ENCODE peak calls at places on chromosomes 5 and 9, in eight cellular contexts. I is esophagus squamous epithelium, B is breast epithelium, U is HepG2, N is gastrocnemius medialis, F is heart left ventricle, D is transverse colon, A is upper lobe of left lung. V is an unnamed sample. For H3K4me1, the result is how much of the 10 kb centered on the place peaks cover.

GRCh38 chr5:107134931-107135330 is 535.8 kb downstream of the EFNA5 start:
- DNase-seq in I (no peak), B (no peak), U (no peak), N (no peak), F (no peak), D (no peak), A (no peak), V (no peak)

GRCh38 chr5:98997000-98997399 is 68.2 kb upstream of the CHD1 start:
- DNase-seq in I (no peak), B (no peak), U (peak), N (no peak), F (no peak), D (no peak), A (no peak), V (no peak)

GRCh38 chr5:157026789-157027424 is 32.0 kb downstream of the HAVCR1 start:
- DNase-seq in I (no peak), B (no peak), U (no peak), N (no peak), F (no peak), D (peak), A (no peak), V (no peak)

GRCh38 chr9:71743217-71743705 is 25.1 kb downstream of the CEMIP2 start:
- DNase-seq in I (no peak), B (no peak), U (no peak), N (no peak), F (no peak), D (no peak), A (no peak), V (no peak)

GRCh38 chr9:17837931-17838330 is 259.1 kb downstream of the SH3GL2 start:
- DNase-seq in I (no peak), B (no peak), U (peak), N (no peak), F (no peak), D (no peak), A (no peak), V (no peak)

GRCh38 chr5:144368556-144368955 is 197.9 kb downstream of the KCTD16 start:
- DNase-seq in I (no peak), B (no peak), U (no peak), N (no peak), F (no peak), D (no peak), A (no peak), V (no peak)

GRCh38 chr5:169970334-169970733 is 10.0 kb downstream of the INSYN2B start:
- DNase-seq in I (no peak), B (no peak), U (no peak), N (no peak), F (no peak), D (no peak), A (no peak), V (no peak)

GRCh38 chr5:33957789-33958575 is 21.8 kb downstream of the RXFP3 start:
- DNase-seq in I (no peak), B (no peak), U (no peak), N (no peak), F (no peak), D (no peak), A (no peak), V (no peak)

GRCh38 chr5:136781464-136781863 is 416.1 kb upstream of the TRPC7 start:
- DNase-seq in I (no peak), B (no peak), U (no peak), N (no peak), F (no peak), D (no peak), A (no peak), V (no peak)

GRCh38 chr5:72203251-72203845 is 96.1 kb downstream of the MAP1B start:
- DNase-seq in I (no peak), B (no peak), U (no peak), N (no peak), F (no peak), D (no peak), A (no peak), V (no peak)

GRCh38 chr9:92151691-92152393 is 36.6 kb upstream of the SPTLC1 start:
- DNase-seq in I (no peak), B (peak), U (no peak), N (no peak), F (no peak), D (no peak), A (peak), V (no peak)

GRCh38 chr5:140868721-140869554 is at the start of gene PCDHA11:
- DNase-seq in I (no peak), B (no peak), U (peak), N (no peak), F (no peak), D (no peak), A (no peak), V (no peak)

GRCh38 chr9:118643118-118643517 is 726.1 kb downstream of the BRINP1 start:
- DNase-seq in I (no peak), B (no peak), U (no peak), N (no peak), F (no peak), D (no peak), A (peak), V (no peak)

GRCh38 chr9:97714435-97714834 is 17.3 kb upstream of the XPA start:
- DNase-seq in I (no peak), B (no peak), U (peak), N (no peak), F (no peak), D (no peak), A (no peak), V (no peak)

GRCh38 chr5:72503888-72504491 is 3.2 kb downstream of the ZNF366 start:
- DNase-seq in I (no peak), B (no peak), U (no peak), N (no peak), F (no peak), D (no peak), A (peak), V (no peak)

DNA sequence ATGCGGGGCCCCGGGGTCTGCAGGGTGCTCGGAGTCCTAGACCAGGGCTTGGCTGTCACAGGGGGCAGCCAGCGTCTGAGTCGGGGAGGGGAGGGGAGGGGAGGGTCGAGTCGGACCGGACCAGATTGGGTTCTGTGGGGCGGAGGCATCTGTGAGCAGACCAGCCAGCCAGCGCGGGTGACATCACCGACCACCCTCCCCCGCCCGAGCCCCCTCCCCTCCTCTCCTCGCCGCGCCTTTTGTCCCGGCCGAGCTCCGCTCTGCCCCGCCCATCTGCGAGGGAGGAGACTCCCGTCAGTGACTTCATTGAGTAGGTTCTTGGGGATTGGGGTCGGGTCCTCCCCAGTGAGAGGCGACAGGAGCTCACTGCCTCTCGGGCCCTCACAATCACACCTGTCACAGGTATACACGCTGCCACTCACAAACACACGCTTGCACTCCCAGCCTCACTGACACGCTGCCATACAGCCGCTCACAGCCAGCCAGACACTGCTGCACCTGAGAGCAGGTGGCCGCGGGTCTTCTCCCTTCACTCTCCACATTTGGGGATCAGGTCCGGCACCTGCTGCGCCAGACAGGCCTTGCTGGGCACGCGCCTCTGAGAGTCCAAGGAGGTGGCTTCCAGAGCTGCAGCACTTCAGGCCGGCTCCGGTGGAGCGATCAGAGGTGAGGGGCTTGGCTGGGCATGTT is 546 bp downstream of the DNAJB5 start:
- DNase-seq in I (no peak), B (no peak), U (no peak), N (peak), F (peak), D (peak), A (peak), V (no peak)
- H3K4me1 ChIP-seq in I (under half), B (under half), U (under half), N (under half), F (under half), D (half or more), A (under half), V (under half)

GRCh38 chr9:37501957-37502596 is 16.3 kb downstream of the POLR1E start:
- DNase-seq in I (no peak), B (no peak), U (peak), N (no peak), F (no peak), D (no peak), A (no peak), V (peak)

GRCh38 chr9:37507586-37508134 is 21.9 kb downstream of the POLR1E start:
- DNase-seq in I (no peak), B (no peak), U (no peak), N (no peak), F (no peak), D (no peak), A (no peak), V (no peak)

GRCh38 chr9:37499297-37499696 is 13.5 kb downstream of the POLR1E start:
- DNase-seq in I (no peak), B (no peak), U (no peak), N (no peak), F (no peak), D (no peak), A (no peak), V (no peak)

GRCh38 chr9:37508135-37508833 is 22.5 kb downstream of the POLR1E start:
- DNase-seq in I (no peak), B (no peak), U (peak), N (no peak), F (no peak), D (no peak), A (no peak), V (peak)

GRCh38 chr9:37503736-37504135 is 18.0 kb downstream of the POLR1E start:
- DNase-seq in I (no peak), B (no peak), U (no peak), N (no peak), F (no peak), D (peak), A (peak), V (no peak)
- TF ChIP-seq POLR2A in I (no peak), B (no peak), U (no peak), N (no peak), F (no peak), D (peak), A (no peak), V (no peak)

GRCh38 chr9:11326231-11326630 is 713.4 kb upstream of the PTPRD start:
- DNase-seq in I (no peak), B (no peak), U (no peak), N (no peak), F (no peak), D (no peak), A (no peak), V (no peak)

GRCh38 chr9:11328326-11328725 is 715.5 kb upstream of the PTPRD start:
- DNase-seq in I (no peak), B (no peak), U (no peak), N (no peak), F (no peak), D (no peak), A (no peak), V (no peak)
- H3K4me1 ChIP-seq in I (under half), B (under half), U (under half), N (under half), F (under half), D (under half), A (under half), V (under half)

DNA sequence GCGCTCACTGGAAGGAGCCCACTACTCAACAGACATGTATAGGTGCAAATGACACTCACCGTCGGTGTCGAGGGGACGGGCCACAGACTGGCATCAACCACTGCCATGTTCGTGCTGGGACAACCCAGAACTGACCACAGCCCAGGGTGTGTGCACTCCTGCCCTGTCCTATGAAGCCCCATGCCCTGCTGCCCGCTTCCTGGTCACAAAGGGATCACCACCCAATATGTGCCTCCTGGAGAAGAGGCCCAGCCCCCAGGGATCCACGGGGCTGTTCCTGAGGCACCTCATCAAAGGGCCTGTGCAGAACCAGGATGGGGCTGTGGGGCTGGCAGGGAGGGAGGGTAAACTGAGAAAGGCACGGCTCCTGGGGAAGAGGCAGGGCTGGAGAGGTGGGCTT is 43.1 kb downstream of the PRRT1B start:
- DNase-seq in I (no peak), B (no peak), U (no peak), N (no peak), F (peak), D (no peak), A (no peak), V (peak)
- TF ChIP-seq POLR2A in I (no peak), B (no peak), U (no peak), N (no peak), F (no peak), D (no peak), A (no peak), V (no peak)

V was measured in right lobe of liver.